ENCODE peak calls at places on chromosomes 3 and 15, in six cellular contexts. G is mucosa of descending colon, X is GM23338, U is heart left ventricle, Y is HCT116, I is Panc1. M is an unnamed sample.

GRCh38 chr15:83982748-83983147 is 252.8 kb upstream of the GOLGA6L4 start:
- DNase-seq in I (no peak), Y (no peak), X (no peak), U (no peak), G (no peak), M (no peak)

GRCh38 chr3:60445416-60445815 is 805.8 kb downstream of the FHIT start:
- DNase-seq in Y (no peak), U (no peak), G (no peak), X (no peak), I (no peak), M (no peak)

GRCh38 chr3:161781381-161781780 is 284.8 kb downstream of the OTOL1 start:
- DNase-seq in U (no peak), G (no peak), X (no peak), I (no peak), Y (no peak), M (no peak)

GRCh38 chr15:44286814-44287555 is 1.5 kb upstream of the GOLM2 start:
- DNase-seq in Y (no peak), G (no peak), U (no peak), I (no peak), X (no peak), M (no peak)

GRCh38 chr15:39132071-39132470 is 448.8 kb upstream of the THBS1 start:
- DNase-seq in I (no peak), U (no peak), G (no peak), Y (no peak), X (no peak), M (no peak)

GRCh38 chr3:169666501-169667379 is 3.2 kb upstream of the MECOM start:
- DNase-seq in G (peak), I (no peak), Y (no peak), X (peak), U (no peak), M (no peak)

GRCh38 chr3:40847571-40847992 is 322.8 kb downstream of the ZNF621 start:
- DNase-seq in U (peak), X (peak), I (no peak), Y (no peak), G (no peak), M (no peak)

GRCh38 chr15:68492855-68493254 is 60.9 kb upstream of the ITGA11 start:
- DNase-seq in I (no peak), U (peak), G (no peak), X (no peak), Y (no peak), M (no peak)

GRCh38 chr15:64581408-64581761 is 121.0 kb downstream of the ZNF609 start:
- DNase-seq in X (no peak), I (no peak), U (no peak), G (no peak), Y (no peak), M (no peak)

GRCh38 chr15:68252925-68253534 is 23.5 kb upstream of the CLN6 start:
- DNase-seq in X (peak), I (no peak), Y (peak), G (no peak), U (no peak), M (no peak)

GRCh38 chr3:29515451-29515850 is 234.6 kb downstream of the RBMS3 start:
- DNase-seq in X (peak), G (no peak), I (no peak), Y (no peak), U (no peak), M (no peak)
- H3K4me3 ChIP-seq in X (peak), G (no peak), I (no peak), Y (no peak), U (no peak), M (no peak)

GRCh38 chr15:51283026-51283425 is 55.4 kb downstream of the CYP19A1 start:
- DNase-seq in I (no peak), Y (no peak), X (no peak), U (no peak), G (no peak), M (no peak)
- H3K4me3 ChIP-seq in I (no peak), Y (no peak), X (no peak), U (no peak), G (no peak), M (no peak)

GRCh38 chr3:32839714-32840085 is 21.9 kb downstream of the TRIM71 start:
- DNase-seq in U (no peak), X (no peak), I (no peak), G (no peak), Y (no peak), M (no peak)
- H3K4me3 ChIP-seq in U (no peak), X (peak), I (no peak), G (no peak), Y (no peak), M (no peak)

GRCh38 chr15:98599911-98600685 is 48.2 kb upstream of the IGF1R start:
- DNase-seq in G (peak), Y (no peak), I (no peak), U (peak), X (peak), M (no peak)
- H3K4me3 ChIP-seq in G (no peak), Y (no peak), I (peak), U (peak), X (peak), M (peak)

GRCh38 chr3:45741247-45741646 is 52.1 kb downstream of the SACM1L start:
- DNase-seq in G (no peak), Y (no peak), U (no peak), X (no peak), I (no peak), M (no peak)
- H3K4me3 ChIP-seq in G (no peak), Y (no peak), U (no peak), X (no peak), I (no peak), M (no peak)

DNA sequence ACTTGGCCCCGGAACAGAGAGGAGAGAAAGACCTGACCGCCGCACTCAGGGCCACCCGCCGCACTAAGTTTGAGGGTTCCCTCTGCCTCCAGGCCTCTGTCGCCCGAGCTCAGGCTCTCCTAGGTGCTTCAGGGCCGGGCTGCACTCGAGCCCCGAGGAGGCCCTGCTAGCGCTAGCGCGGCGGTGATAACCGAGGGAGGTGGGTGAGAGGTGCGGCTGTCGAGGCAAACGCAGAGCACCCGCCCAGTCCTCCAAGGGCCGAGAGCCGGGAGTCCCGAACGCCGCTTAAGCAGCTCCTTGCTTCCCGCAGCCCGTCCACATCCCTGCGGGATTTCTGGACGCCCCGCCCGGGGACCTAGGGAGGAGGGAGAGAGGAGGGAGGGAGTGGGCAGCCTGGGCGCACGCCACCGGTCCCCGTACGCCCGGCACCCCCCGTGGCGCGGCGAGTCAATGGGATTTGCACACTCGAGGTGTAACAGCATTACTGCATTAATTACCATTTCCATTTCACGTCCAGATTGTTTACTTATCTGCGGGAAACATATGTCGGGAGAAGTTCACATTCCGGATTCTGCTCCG is 6.8 kb downstream of the SOX14 start:
- DNase-seq in U (no peak), X (peak), I (no peak), Y (no peak), G (no peak), M (peak)
- H3K4me3 ChIP-seq in U (peak), X (peak), I (peak), Y (no peak), G (no peak), M (peak)

GRCh38 chr3:46694520-46694919 is 1.0 kb upstream of the ALS2CL start:
- DNase-seq in G (no peak), I (no peak), Y (no peak), U (no peak), X (no peak), M (no peak)

GRCh38 chr3:46693897-46694235 is 387 bp upstream of the ALS2CL start:
- DNase-seq in X (peak), Y (no peak), I (no peak), G (no peak), U (no peak), M (no peak)

GRCh38 chr3:46693038-46693896 is at the start of gene ALS2CL:
- DNase-seq in Y (no peak), I (no peak), G (peak), X (peak), U (peak), M (no peak)

GRCh38 chr3:46690798-46691197 is 2.7 kb downstream of the ALS2CL start:
- DNase-seq in X (no peak), G (peak), Y (no peak), I (no peak), U (peak), M (no peak)

DNA sequence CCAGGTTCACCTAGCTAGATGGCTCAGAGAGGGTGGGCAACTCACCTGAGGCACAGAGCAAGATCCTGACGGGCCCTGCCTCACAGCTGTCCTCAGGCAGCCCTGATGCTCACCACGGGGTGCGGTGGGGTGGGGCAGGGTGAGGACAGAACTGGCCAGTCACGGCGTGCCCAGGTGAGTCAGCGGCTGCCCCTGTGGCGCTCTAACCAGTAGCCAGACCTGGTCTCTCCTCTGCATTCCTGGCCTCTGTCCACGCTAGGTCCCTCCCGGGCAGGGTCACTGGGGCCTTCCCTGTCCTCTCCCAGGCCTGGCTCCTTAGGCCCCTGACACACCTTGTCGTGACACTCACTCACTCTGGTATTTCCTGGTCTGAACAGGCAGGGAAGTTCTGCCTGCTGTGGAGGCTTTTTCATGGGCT is 904 bp downstream of the ALS2CL start:
- DNase-seq in G (peak), Y (peak), X (peak), I (no peak), U (no peak), M (no peak)
- H3K4me3 ChIP-seq in G (peak), Y (peak), X (peak), I (peak), U (peak), M (peak)

GRCh38 chr15:70268698-70269251 is 171.1 kb upstream of the TLE3 start:
- DNase-seq in G (peak), I (no peak), X (no peak), Y (no peak), U (no peak), M (no peak)
- H3K4me3 ChIP-seq in G (no peak), I (no peak), X (no peak), Y (no peak), U (no peak), M (no peak)

GRCh38 chr15:78020007-78020406 is 57.5 kb downstream of the TBC1D2B start:
- DNase-seq in I (no peak), G (no peak), X (no peak), Y (no peak), U (no peak), M (no peak)

GRCh38 chr15:78023081-78023665 is 54.3 kb downstream of the TBC1D2B start:
- DNase-seq in Y (no peak), G (no peak), X (no peak), U (no peak), I (no peak), M (no peak)

GRCh38 chr15:78024883-78025282 is 52.6 kb downstream of the TBC1D2B start:
- DNase-seq in G (no peak), Y (no peak), U (no peak), X (peak), I (no peak), M (no peak)

GRCh38 chr15:78021761-78022160 is 55.8 kb downstream of the TBC1D2B start:
- DNase-seq in G (no peak), I (no peak), X (no peak), U (no peak), Y (no peak), M (no peak)

GRCh38 chr15:78024141-78024567 is 53.4 kb downstream of the TBC1D2B start:
- DNase-seq in X (no peak), I (no peak), G (no peak), Y (no peak), U (peak), M (peak)
- H3K4me3 ChIP-seq in X (no peak), I (no peak), G (no peak), Y (no peak), U (no peak), M (no peak)